ENCODE peak calls at places on chromosomes 13 and 19, in five cellular contexts. One of them, this sample, is unnamed.

GRCh38 chr19:39823693-39824092 is 10.3 kb downstream of the DYRK1B start:
- DNase-seq in cardiac fibroblast: no peak
- DNase-seq in AG10803: no peak
- DNase-seq in dorsolateral prefrontal cortex: peak; percentile 22
- DNase-seq in body of pancreas: no peak
- DNase-seq in this sample: no peak

GRCh38 chr13:42720116-42720857 is 61.1 kb upstream of the FAM216B start:
- DNase-seq in body of pancreas: peak; percentile 73
- DNase-seq in cardiac fibroblast: peak; percentile 99
- DNase-seq in AG10803: peak; percentile 95
- DNase-seq in dorsolateral prefrontal cortex: no peak
- DNase-seq in this sample: no peak

GRCh38 chr19:46472592-46472991 is 1.2 kb upstream of the PNMA8A start:
- DNase-seq in AG10803: no peak
- DNase-seq in dorsolateral prefrontal cortex: no peak
- DNase-seq in body of pancreas: no peak
- DNase-seq in cardiac fibroblast: no peak
- DNase-seq in this sample: no peak

GRCh38 chr19:4678881-4679379 is 8.8 kb upstream of the MYDGF start:
- DNase-seq in dorsolateral prefrontal cortex: no peak
- DNase-seq in AG10803: no peak
- DNase-seq in body of pancreas: no peak
- DNase-seq in cardiac fibroblast: peak; percentile 5
- DNase-seq in this sample: no peak

GRCh38 chr19:2461751-2462634 is 5.2 kb upstream of the LMNB2 start:
- DNase-seq in cardiac fibroblast: peak; percentile 73
- DNase-seq in body of pancreas: peak; percentile 14
- DNase-seq in AG10803: peak; percentile 50
- DNase-seq in dorsolateral prefrontal cortex: no peak
- DNase-seq in this sample: peak; percentile 57

GRCh38 chr19:43476606-43477005 is 11.2 kb upstream of the LYPD3 start:
- DNase-seq in cardiac fibroblast: peak; percentile 87
- DNase-seq in AG10803: peak; percentile 96
- DNase-seq in body of pancreas: no peak
- DNase-seq in dorsolateral prefrontal cortex: no peak
- DNase-seq in this sample: no peak

GRCh38 chr13:52617070-52618060 is 24.9 kb upstream of the HNRNPA1L2 start:
- DNase-seq in dorsolateral prefrontal cortex: peak; percentile 76
- DNase-seq in AG10803: peak; percentile 79
- DNase-seq in body of pancreas: peak; percentile 87
- DNase-seq in cardiac fibroblast: peak; percentile 89
- DNase-seq in this sample: peak; percentile 85

GRCh38 chr19:37977992-37978391 is 71.0 kb downstream of the SIPA1L3 start:
- DNase-seq in cardiac fibroblast: peak; percentile 50
- DNase-seq in dorsolateral prefrontal cortex: peak; percentile 31
- DNase-seq in body of pancreas: no peak
- DNase-seq in AG10803: peak; percentile 75
- DNase-seq in this sample: no peak

GRCh38 chr19:21749090-21749489 is 18.3 kb downstream of the ZNF100 start:
- DNase-seq in AG10803: no peak
- DNase-seq in cardiac fibroblast: peak; percentile 8
- DNase-seq in dorsolateral prefrontal cortex: no peak
- DNase-seq in body of pancreas: no peak
- DNase-seq in this sample: no peak
- TF ChIP-seq CTCF in AG10803: no peak
- TF ChIP-seq CTCF in cardiac fibroblast: no peak
- TF ChIP-seq CTCF in dorsolateral prefrontal cortex: no peak
- TF ChIP-seq CTCF in body of pancreas: no peak
- TF ChIP-seq CTCF in this sample: no peak

DNA sequence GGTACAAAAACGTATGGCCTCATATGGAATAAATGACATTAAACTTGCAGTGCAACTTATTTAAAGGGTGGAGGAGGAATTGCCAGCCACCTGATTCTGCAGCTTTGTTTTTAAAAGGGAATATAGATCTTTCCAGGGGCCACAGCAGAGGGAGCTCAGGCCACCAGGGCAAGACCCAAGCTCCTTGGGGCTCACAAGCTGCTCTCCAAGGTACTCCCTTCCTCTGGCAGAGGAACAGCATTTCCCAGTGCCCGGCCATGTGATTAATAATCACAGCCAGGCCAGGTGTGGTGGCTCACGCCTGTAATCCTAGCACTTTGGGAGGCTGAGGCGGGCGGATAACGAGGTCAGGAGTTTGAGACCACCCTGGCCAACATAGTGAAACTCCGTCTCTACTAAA is 6.3 kb downstream of the ACOD1 start:
- DNase-seq in body of pancreas: no peak
- DNase-seq in dorsolateral prefrontal cortex: no peak
- DNase-seq in cardiac fibroblast: no peak
- DNase-seq in AG10803: no peak
- DNase-seq in this sample: no peak
- TF ChIP-seq CTCF in body of pancreas: no peak
- TF ChIP-seq CTCF in dorsolateral prefrontal cortex: no peak
- TF ChIP-seq CTCF in cardiac fibroblast: no peak
- TF ChIP-seq CTCF in AG10803: no peak
- TF ChIP-seq CTCF in this sample: no peak

GRCh38 chr19:1042689-1043511 is 3.0 kb downstream of the ABCA7 start:
- DNase-seq in AG10803: no peak
- DNase-seq in cardiac fibroblast: no peak
- DNase-seq in body of pancreas: no peak
- DNase-seq in dorsolateral prefrontal cortex: no peak
- DNase-seq in this sample: no peak
- TF ChIP-seq CTCF in AG10803: no peak
- TF ChIP-seq CTCF in cardiac fibroblast: no peak
- TF ChIP-seq CTCF in body of pancreas: no peak
- TF ChIP-seq CTCF in dorsolateral prefrontal cortex: no peak
- TF ChIP-seq CTCF in this sample: no peak

GRCh38 chr13:26629260-26629659 is 71.8 kb downstream of the WASF3 start:
- DNase-seq in cardiac fibroblast: no peak
- DNase-seq in body of pancreas: no peak
- DNase-seq in AG10803: peak; percentile 3
- DNase-seq in dorsolateral prefrontal cortex: no peak
- DNase-seq in this sample: no peak

GRCh38 chr13:26623125-26623524 is 65.6 kb downstream of the WASF3 start:
- DNase-seq in body of pancreas: no peak
- DNase-seq in dorsolateral prefrontal cortex: no peak
- DNase-seq in cardiac fibroblast: no peak
- DNase-seq in AG10803: no peak
- DNase-seq in this sample: no peak

GRCh38 chr13:26624572-26624971 is 67.1 kb downstream of the WASF3 start:
- DNase-seq in dorsolateral prefrontal cortex: no peak
- DNase-seq in cardiac fibroblast: no peak
- DNase-seq in body of pancreas: no peak
- DNase-seq in AG10803: no peak
- DNase-seq in this sample: no peak

GRCh38 chr13:26628706-26629105 is 71.2 kb downstream of the WASF3 start:
- DNase-seq in body of pancreas: no peak
- DNase-seq in AG10803: peak; percentile 54
- DNase-seq in dorsolateral prefrontal cortex: no peak
- DNase-seq in cardiac fibroblast: peak; percentile 40
- DNase-seq in this sample: no peak
- TF ChIP-seq CTCF in body of pancreas: no peak
- TF ChIP-seq CTCF in AG10803: peak; percentile 60
- TF ChIP-seq CTCF in dorsolateral prefrontal cortex: no peak
- TF ChIP-seq CTCF in cardiac fibroblast: peak; percentile 33
- TF ChIP-seq CTCF in this sample: no peak

GRCh38 chr13:20145521-20145920 is 15.3 kb downstream of the GJA3 start:
- DNase-seq in dorsolateral prefrontal cortex: no peak
- DNase-seq in AG10803: no peak
- DNase-seq in body of pancreas: no peak
- DNase-seq in cardiac fibroblast: no peak
- DNase-seq in this sample: no peak
- TF ChIP-seq CTCF in dorsolateral prefrontal cortex: no peak
- TF ChIP-seq CTCF in AG10803: no peak
- TF ChIP-seq CTCF in body of pancreas: no peak
- TF ChIP-seq CTCF in cardiac fibroblast: no peak
- TF ChIP-seq CTCF in this sample: no peak

DNA sequence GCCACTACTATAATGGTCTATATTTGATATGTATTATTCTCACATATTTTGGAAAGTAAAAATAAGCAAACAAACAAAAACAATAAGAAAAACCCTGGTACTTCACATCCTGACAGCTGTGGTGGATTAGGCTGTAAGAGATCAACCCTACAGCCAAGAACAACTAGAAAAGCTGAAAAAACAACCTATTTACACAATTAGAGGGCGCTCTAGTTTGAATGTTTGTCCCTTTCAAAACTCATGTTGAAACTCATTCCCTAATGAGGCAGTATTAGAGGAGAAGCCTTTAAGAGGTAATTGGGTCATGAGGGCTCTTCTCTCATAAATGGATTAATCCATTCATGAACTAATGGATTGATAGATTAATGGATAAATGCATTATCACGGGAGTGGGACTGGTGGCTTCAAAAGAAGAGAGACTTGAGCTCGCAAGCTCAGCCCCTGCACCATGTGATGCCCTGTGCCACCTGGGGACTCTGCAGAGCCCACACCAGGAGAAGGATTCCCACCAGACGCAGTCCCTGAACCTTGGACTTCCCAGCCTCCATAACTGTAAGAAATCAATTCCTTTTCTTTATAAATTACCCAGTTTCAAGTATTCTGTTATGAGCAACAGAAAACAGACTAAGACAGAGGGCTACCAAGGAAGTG is 733.9 kb upstream of the ARGLU1 start:
- DNase-seq in dorsolateral prefrontal cortex: no peak
- DNase-seq in AG10803: no peak
- DNase-seq in body of pancreas: no peak
- DNase-seq in cardiac fibroblast: peak; percentile 16
- DNase-seq in this sample: no peak
- TF ChIP-seq CTCF in dorsolateral prefrontal cortex: no peak
- TF ChIP-seq CTCF in AG10803: no peak
- TF ChIP-seq CTCF in body of pancreas: no peak
- TF ChIP-seq CTCF in cardiac fibroblast: no peak
- TF ChIP-seq CTCF in this sample: no peak